ENCODE peak calls at places on chromosomes 13 and 19, in seven cellular contexts. W is nephron progenitor cell, D is hippocampal formation, T is amniotic epithelial cell, Q is NCI-H510A, E is SJSA1, O is kidney tubule cell. K is an unnamed sample.

GRCh38 chr13:50236898-50237318 is 221.7 kb downstream of the KCNRG start:
- DNase-seq in W (no peak), D (no peak), T (peak; percentile 46), Q (no peak), E (no peak), O (peak; percentile 40), K (no peak)

GRCh38 chr19:1668339-1669123 is 16.1 kb upstream of the TCF3 start:
- DNase-seq in W (peak; percentile 41), D (no peak), T (peak; percentile 9), Q (no peak), E (no peak), O (no peak), K (peak; percentile 18)

GRCh38 chr19:40413291-40413994 is at the start of gene PRX:
- DNase-seq in W (peak; percentile 60), D (no peak), T (no peak), Q (no peak), E (no peak), O (no peak), K (no peak)

GRCh38 chr13:112058941-112059340 is 8.0 kb upstream of the SOX1 start:
- DNase-seq in W (no peak), D (no peak), T (no peak), Q (no peak), E (no peak), O (no peak), K (no peak)

GRCh38 chr13:99459101-99459500 is 42.2 kb upstream of the TM9SF2 start:
- DNase-seq in W (no peak), D (no peak), T (no peak), Q (no peak), E (no peak), O (no peak), K (no peak)

GRCh38 chr13:76903544-76904162 is 17.4 kb upstream of the KCTD12 start:
- DNase-seq in W (peak; percentile 67), D (no peak), T (peak; percentile 80), Q (no peak), E (peak; percentile 50), O (peak; percentile 78), K (peak; percentile 79)

GRCh38 chr19:16071072-16071691 is 5.1 kb upstream of the TPM4 start:
- DNase-seq in W (no peak), D (no peak), T (no peak), Q (no peak), E (no peak), O (no peak), K (no peak)

GRCh38 chr19:16927883-16928282 is 39.1 kb downstream of the F2RL3 start:
- DNase-seq in W (no peak), D (no peak), T (no peak), Q (no peak), E (no peak), O (no peak), K (no peak)

GRCh38 chr19:49014870-49015255 is 2.0 kb downstream of the LHB start:
- DNase-seq in W (no peak), D (no peak), T (no peak), Q (no peak), E (no peak), O (no peak), K (no peak)

GRCh38 chr19:3632739-3633558 is 6.4 kb upstream of the CACTIN start:
- DNase-seq in W (no peak), D (peak; percentile 14), T (no peak), Q (no peak), E (no peak), O (no peak), K (no peak)

GRCh38 chr13:49357694-49358093 is 86.2 kb downstream of the CAB39L start:
- DNase-seq in W (no peak), D (no peak), T (peak; percentile 17), Q (no peak), E (no peak), O (peak; percentile 78), K (peak; percentile 50)

GRCh38 chr13:43356566-43356965 is 333.2 kb downstream of the DNAJC15 start:
- DNase-seq in W (no peak), D (no peak), T (peak; percentile 91), Q (no peak), E (no peak), O (no peak), K (no peak)

GRCh38 chr19:55591555-55591954 is 7.8 kb downstream of the FIZ1 start:
- DNase-seq in W (no peak), D (no peak), T (no peak), Q (no peak), E (no peak), O (no peak), K (no peak)

GRCh38 chr13:44117351-44117750 is 237.6 kb downstream of the LACC1 start:
- DNase-seq in W (no peak), D (no peak), T (peak; percentile 11), Q (no peak), E (no peak), O (peak; percentile 65), K (peak; percentile 68)

GRCh38 chr13:99217461-99218101 is 16.9 kb downstream of the UBAC2 start:
- DNase-seq in W (no peak), D (no peak), T (no peak), Q (no peak), E (peak; percentile 79), O (no peak), K (no peak)

GRCh38 chr19:18469245-18470107 is 31.5 kb upstream of the ISYNA1 start:
- DNase-seq in W (peak; percentile 79), D (peak; percentile 20), T (peak; percentile 52), Q (no peak), E (peak; percentile 65), O (peak; percentile 87), K (peak; percentile 69)

GRCh38 chr19:5205388-5205787 is 135.2 kb downstream of the PTPRS start:
- DNase-seq in W (no peak), D (no peak), T (no peak), Q (no peak), E (no peak), O (no peak), K (no peak)

GRCh38 chr13:92535222-92536006 is 691.2 kb upstream of the GPC6 start:
- DNase-seq in W (no peak), D (no peak), T (no peak), Q (no peak), E (no peak), O (no peak), K (no peak)

GRCh38 chr19:45153339-45154063 is 7.3 kb downstream of the NKPD1 start:
- DNase-seq in W (peak; percentile 90), D (peak; percentile 44), T (peak; percentile 64), Q (no peak), E (no peak), O (no peak), K (peak; percentile 56)

GRCh38 chr13:31862828-31863227 is 123.5 kb downstream of the RXFP2 start:
- DNase-seq in W (no peak), D (no peak), T (no peak), Q (no peak), E (no peak), O (no peak), K (no peak)

GRCh38 chr19:15297416-15298224 is 34.7 kb downstream of the BRD4 start:
- DNase-seq in W (no peak), D (no peak), T (peak; percentile 62), Q (peak; percentile 82), E (no peak), O (peak; percentile 54), K (peak; percentile 69)

GRCh38 chr19:24059572-24060295 is 27.3 kb upstream of the ZNF254 start:
- DNase-seq in W (no peak), D (no peak), T (no peak), Q (no peak), E (no peak), O (no peak), K (no peak)

GRCh38 chr19:48310227-48310626 is 15.1 kb upstream of the EMP3 start:
- DNase-seq in W (no peak), D (no peak), T (no peak), Q (no peak), E (no peak), O (no peak), K (peak; percentile 55)

GRCh38 chr19:45402469-45403070 is 2.3 kb downstream of the PPP1R13L start:
- DNase-seq in W (peak; percentile 79), D (no peak), T (no peak), Q (no peak), E (no peak), O (peak; percentile 53), K (peak; percentile 37)

GRCh38 chr19:2270572-2271515 is 11.1 kb downstream of the PEAK3 start:
- DNase-seq in W (peak; percentile 61), D (peak; percentile 71), T (peak; percentile 83), Q (no peak), E (peak; percentile 77), O (peak; percentile 82), K (peak; percentile 86)

GRCh38 chr13:31469377-31469776 is 269.6 kb downstream of the B3GLCT start:
- DNase-seq in W (no peak), D (no peak), T (no peak), Q (no peak), E (no peak), O (no peak), K (no peak)

GRCh38 chr13:46489586-46490023 is 63.4 kb upstream of the LRCH1 start:
- DNase-seq in W (no peak), D (no peak), T (peak; percentile 48), Q (no peak), E (no peak), O (peak; percentile 67), K (no peak)

GRCh38 chr19:743168-743687 is 7.7 kb upstream of the MISP start:
- DNase-seq in W (no peak), D (no peak), T (no peak), Q (no peak), E (no peak), O (peak; percentile 22), K (no peak)

GRCh38 chr13:113211774-113212173 is 2.4 kb downstream of the CUL4A start:
- DNase-seq in W (peak; percentile 37), D (no peak), T (no peak), Q (no peak), E (no peak), O (peak; percentile 10), K (no peak)